ENCODE peak calls at places on chromosomes 11 and 22, in four cellular contexts. J is Peyer's patch, I is HFF-Myc, Y is left ventricle myocardium inferior. H is an unnamed sample.
A peak's percentile ranks its signal among the peaks of the same experiment; 100 is the strongest.

GRCh38 chr11:93589347-93589746 is 46.2 kb upstream of the SMCO4 start:
- DNase-seq in Y (no peak), J (no peak), I (no peak), H (no peak)

GRCh38 chr22:35824256-35824655 is 106.6 kb downstream of the APOL5 start:
- DNase-seq in J (no peak), Y (no peak), I (no peak), H (no peak)

GRCh38 chr11:9573775-9574555 is 495 bp downstream of the WEE1 start:
- DNase-seq in Y (peak; percentile 37), J (no peak), I (no peak), H (no peak)

GRCh38 chr11:119065369-119065768 is 2.2 kb upstream of the VPS11 start:
- DNase-seq in J (no peak), I (peak; percentile 21), Y (no peak), H (no peak)

GRCh38 chr11:108009497-108010360 is 1.0 kb downstream of the CUL5 start:
- DNase-seq in J (no peak), Y (no peak), I (no peak), H (no peak)

GRCh38 chr11:64323373-64323772 is 5.5 kb downstream of the PRDX5 start:
- DNase-seq in I (no peak), J (no peak), Y (no peak), H (no peak)

GRCh38 chr11:96105197-96105895 is 181.4 kb upstream of the MTMR2 start:
- DNase-seq in J (no peak), I (no peak), Y (no peak), H (no peak)

GRCh38 chr11:44357734-44358133 is 47.8 kb upstream of the ALX4 start:
- DNase-seq in I (no peak), J (no peak), Y (no peak), H (no peak)

GRCh38 chr11:95832763-95833162 is 42.5 kb downstream of the CEP57 start:
- DNase-seq in Y (no peak), I (no peak), J (no peak), H (no peak)

GRCh38 chr11:37718431-37718999 is 1120.5 kb upstream of the RAG2 start:
- DNase-seq in I (no peak), Y (no peak), J (peak; percentile 65), H (no peak)

GRCh38 chr11:69859275-69859934 is 40.2 kb upstream of the FGF3 start:
- DNase-seq in I (no peak), J (no peak), Y (no peak), H (no peak)

GRCh38 chr11:84714316-84714780 is 912.8 kb downstream of the DLG2 start:
- DNase-seq in Y (peak; percentile 29), I (peak; percentile 1), J (no peak), H (no peak)

GRCh38 chr22:28857288-28857687 is 26.1 kb upstream of the ZNRF3 start:
- DNase-seq in J (no peak), I (no peak), Y (no peak), H (no peak)

GRCh38 chr22:23117890-23118646 is 23.7 kb downstream of the RSPH14 start:
- DNase-seq in I (no peak), Y (no peak), J (no peak), H (no peak)

GRCh38 chr11:2567026-2567671 is 122.3 kb downstream of the KCNQ1 start:
- DNase-seq in Y (no peak), J (peak; percentile 43), I (no peak), H (no peak)

GRCh38 chr11:85752890-85753581 is 57.9 kb downstream of the SYTL2 start:
- DNase-seq in J (no peak), Y (no peak), I (no peak), H (no peak)

GRCh38 chr11:15947681-15948648 is 408.4 kb downstream of the SOX6 start:
- DNase-seq in Y (no peak), I (no peak), J (no peak), H (no peak)

GRCh38 chr11:74648894-74649293 is 56.5 kb downstream of the POLD3 start:
- DNase-seq in J (no peak), I (no peak), Y (no peak), H (peak; percentile 47)

GRCh38 chr11:65476632-65477270 is 22.1 kb upstream of the MALAT1 start:
- DNase-seq in Y (no peak), I (no peak), J (peak; percentile 79), H (no peak)

GRCh38 chr22:31346255-31346732 is at the start of gene PATZ1:
- DNase-seq in J (no peak), I (no peak), Y (peak; percentile 64), H (no peak)

GRCh38 chr11:123755344-123755743 is 1.0 kb upstream of the OR6X1 start:
- DNase-seq in J (no peak), I (no peak), Y (no peak), H (no peak)

GRCh38 chr22:29003975-29004646 is 57.5 kb downstream of the C22orf31 start:
- DNase-seq in I (no peak), Y (no peak), J (no peak), H (no peak)

GRCh38 chr11:46352063-46352841 is 5.0 kb downstream of the DGKZ start:
- DNase-seq in Y (no peak), I (no peak), J (no peak), H (no peak)

GRCh38 chr11:122742350-122742749 is 86.8 kb downstream of the UBASH3B start:
- DNase-seq in Y (no peak), I (no peak), J (no peak), H (no peak)

GRCh38 chr11:106012744-106013143 is 9.3 kb downstream of the MSANTD4 start:
- DNase-seq in Y (no peak), J (no peak), I (peak; percentile 20), H (peak; percentile 5)

GRCh38 chr11:123145220-123145619 is 49.8 kb downstream of the CLMP start:
- DNase-seq in Y (no peak), I (peak; percentile 65), J (no peak), H (no peak)

GRCh38 chr11:107017433-107018227 is 646 bp downstream of the GUCY1A2 start:
- DNase-seq in J (peak; percentile 51), Y (peak; percentile 45), I (no peak), H (no peak)

GRCh38 chr11:92383430-92383829 is 158.8 kb downstream of the FAT3 start:
- DNase-seq in I (peak; percentile 46), Y (no peak), J (no peak), H (no peak)

GRCh38 chr11:47430524-47430923 is 4.3 kb upstream of the PSMC3 start:
- DNase-seq in Y (no peak), J (no peak), I (no peak), H (no peak)

GRCh38 chr11:121550247-121551132 is 97.7 kb upstream of the SORL1-AS1 start:
- DNase-seq in I (no peak), J (no peak), Y (no peak), H (no peak)

GRCh38 chr11:10407055-10407454 is 48.0 kb upstream of the AMPD3 start:
- DNase-seq in I (no peak), J (no peak), Y (no peak), H (no peak)

GRCh38 chr11:117690484-117691205 is 106.4 kb downstream of the DSCAML1 start:
- DNase-seq in I (peak; percentile 2), J (no peak), Y (no peak), H (no peak)

GRCh38 chr11:122633219-122633829 is 22.2 kb upstream of the UBASH3B start:
- DNase-seq in I (no peak), Y (peak; percentile 16), J (no peak), H (no peak)

GRCh38 chr22:46079093-46079860 is 71.0 kb upstream of the PPARA start:
- DNase-seq in Y (peak; percentile 27), J (peak; percentile 41), I (no peak), H (no peak)

GRCh38 chr11:118622376-118623290 is 15.2 kb downstream of the PHLDB1 start:
- DNase-seq in J (peak; percentile 52), Y (peak; percentile 62), I (no peak), H (no peak)

DNA sequence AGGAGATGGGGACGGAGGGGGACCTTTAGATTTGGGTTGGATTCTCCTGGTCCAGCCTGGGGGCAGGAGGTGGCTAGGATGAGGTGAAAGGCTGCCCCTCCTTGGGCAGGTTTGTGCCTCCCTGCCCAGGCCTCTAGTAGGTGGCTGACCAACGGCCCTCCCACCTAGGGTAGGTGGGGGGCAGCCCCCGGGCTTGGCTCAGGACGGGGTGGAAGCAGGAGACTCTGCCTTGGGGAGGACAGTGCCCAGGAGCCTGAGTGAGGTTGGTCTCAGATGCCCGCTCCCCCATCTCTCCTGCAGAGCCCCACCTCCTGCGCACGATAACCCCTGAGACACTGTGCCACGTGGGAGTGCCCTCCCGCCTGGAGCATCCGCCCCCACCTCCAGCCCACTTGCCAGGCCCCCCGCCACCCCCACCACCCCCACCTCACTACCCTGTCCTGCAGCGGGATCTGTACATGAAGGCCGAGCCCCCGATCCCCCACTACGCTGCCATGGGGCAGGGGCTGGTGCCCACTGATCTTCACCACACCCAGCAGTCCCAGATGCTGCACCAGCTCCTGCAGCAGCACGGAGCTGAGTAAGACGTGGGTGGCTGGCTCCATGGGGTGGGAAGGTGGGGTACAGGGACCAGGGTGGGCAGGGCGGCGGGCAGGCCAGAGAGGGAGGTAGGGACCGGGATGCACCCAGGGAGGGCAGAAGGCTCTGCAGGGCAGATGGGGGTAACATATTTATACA is 17.7 kb downstream of the MYRF start:
- DNase-seq in Y (no peak), J (no peak), I (no peak), H (no peak)
- H3K4me3 ChIP-seq in Y (no peak overlapping the region), J (no peak overlapping the region), I (no peak overlapping the region), H (no peak overlapping the region)

GRCh38 chr22:37330200-37331033 is 48.1 kb downstream of the CYTH4 start:
- DNase-seq in I (peak; percentile 74), Y (no peak), J (peak; percentile 64), H (peak; percentile 72)
- TF ChIP-seq CTCF in I (peak; percentile 27), Y (no peak), J (no peak), H (peak; percentile 13)

GRCh38 chr22:19757985-19758895 is 2.3 kb upstream of the TBX1 start:
- DNase-seq in Y (no peak), I (no peak), J (no peak), H (no peak)

GRCh38 chr22:19755145-19755710 is 5.3 kb upstream of the TBX1 start:
- DNase-seq in Y (no peak), J (no peak), I (no peak), H (no peak)

GRCh38 chr22:19755722-19756287 is 4.8 kb upstream of the TBX1 start:
- DNase-seq in I (no peak), Y (no peak), J (no peak), H (no peak)

GRCh38 chr22:19757140-19757984 is 3.2 kb upstream of the TBX1 start:
- DNase-seq in Y (no peak), I (no peak), J (no peak), H (no peak)

DNA sequence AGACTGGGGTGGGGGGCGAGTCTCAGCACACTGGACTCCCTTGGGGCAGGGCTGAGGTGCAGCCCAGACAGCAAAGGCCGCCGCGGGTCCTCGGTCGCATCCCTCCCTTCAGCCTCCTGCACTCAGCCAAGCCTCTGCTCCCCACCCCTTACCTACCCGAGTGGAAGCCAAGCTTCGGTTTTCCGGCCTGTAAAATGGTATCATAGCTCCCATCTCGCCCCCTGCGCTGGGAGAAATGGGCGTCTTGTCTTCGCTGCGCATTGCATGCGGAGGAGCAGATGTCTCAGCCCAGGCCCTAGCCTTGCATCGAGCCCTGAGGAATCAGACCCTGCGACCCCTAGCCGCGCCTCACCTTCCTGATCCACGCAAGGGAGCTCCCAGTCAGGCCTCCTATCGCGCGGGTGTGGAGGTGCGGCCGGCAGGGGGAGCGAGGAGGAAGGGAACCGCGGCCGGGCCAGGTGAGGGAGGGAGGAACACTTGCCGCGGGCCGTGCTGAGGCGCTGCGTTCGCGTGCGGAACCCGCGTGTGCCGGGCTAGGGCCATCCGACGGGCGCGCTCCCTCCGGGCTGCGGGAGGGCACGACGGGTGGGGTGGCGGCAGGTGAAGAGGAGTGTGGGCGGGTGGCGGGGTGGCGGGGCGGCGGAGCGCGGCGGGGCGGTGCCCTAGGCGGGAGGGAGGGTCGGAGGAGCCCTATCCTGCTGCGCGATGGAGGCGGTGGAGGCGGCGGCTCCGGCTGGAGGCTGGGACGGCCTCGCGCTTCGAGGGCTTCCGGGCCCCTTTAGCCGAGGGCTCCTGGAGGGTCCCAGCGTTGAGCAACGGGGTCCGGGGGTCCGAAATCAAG is 4.1 kb upstream of the TBX1 start:
- DNase-seq in J (peak; percentile 81), Y (no peak), I (no peak), H (no peak)
- H3K4me3 ChIP-seq in J (peak overlapping the region; percentile 23), Y (peak overlapping the region; percentile 50), I (no peak overlapping the region), H (no peak overlapping the region)

GRCh38 chr11:68257477-68258362 is 14.1 kb downstream of the C11orf24 start:
- DNase-seq in J (peak; percentile 97), I (peak; percentile 80), Y (peak; percentile 97), H (peak; percentile 71)
- TF ChIP-seq CTCF in J (peak; percentile 91), I (peak; percentile 82), Y (peak; percentile 90), H (peak; percentile 85)

H was measured in AG09309.